ENCODE peak calls at places on chromosomes 6 and 20, in six cellular contexts. G is heart right ventricle, V is sciatic nerve, J is HCT116, Q is omental fat pad, O is NCI-H1105. N is an unnamed sample.

GRCh38 chr6:15588966-15589634 is 73.7 kb downstream of the DTNBP1 start:
- DNase-seq in G (no peak), V (no peak), J (no peak), Q (no peak), O (no peak), N (no peak)

GRCh38 chr6:101417899-101418298 is 24.4 kb downstream of the GRIK2 start:
- DNase-seq in G (no peak), V (no peak), J (no peak), Q (no peak), O (no peak), N (no peak)

GRCh38 chr6:168410035-168410434 is 30.9 kb upstream of the SMOC2 start:
- DNase-seq in G (no peak), V (no peak), J (no peak), Q (no peak), O (no peak), N (no peak)

GRCh38 chr20:52494244-52494643 is 302.7 kb upstream of the ZFP64 start:
- DNase-seq in G (no peak), V (no peak), J (no peak), Q (no peak), O (no peak), N (no peak)

GRCh38 chr20:36824142-36824940 is 50.8 kb upstream of the DSN1 start:
- DNase-seq in G (no peak), V (no peak), J (no peak), Q (no peak), O (no peak), N (no peak)

GRCh38 chr20:64005394-64005793 is 24.5 kb downstream of the PRPF6 start:
- DNase-seq in G (no peak), V (no peak), J (no peak), Q (no peak), O (no peak), N (no peak)

GRCh38 chr6:111602481-111603404 is 2.9 kb downstream of the TRAF3IP2 start:
- DNase-seq in G (peak), V (no peak), J (no peak), Q (no peak), O (no peak), N (no peak)

GRCh38 chr20:60749804-60750602 is 502.1 kb upstream of the CDH4 start:
- DNase-seq in G (no peak), V (no peak), J (no peak), Q (no peak), O (no peak), N (no peak)

GRCh38 chr6:170295519-170296422 is 4.9 kb upstream of the DLL1 start:
- DNase-seq in G (peak), V (no peak), J (no peak), Q (no peak), O (peak), N (no peak)

GRCh38 chr20:63178889-63179751 is 36.8 kb downstream of the YTHDF1 start:
- DNase-seq in G (peak), V (no peak), J (peak), Q (no peak), O (peak), N (no peak)

GRCh38 chr6:117674991-117675657 is at the start of gene NUS1:
- DNase-seq in G (peak), V (peak), J (peak), Q (peak), O (peak), N (peak)

GRCh38 chr20:20037960-20038359 is 14.3 kb downstream of the CRNKL1 start:
- DNase-seq in G (no peak), V (no peak), J (no peak), Q (no peak), O (no peak), N (no peak)

GRCh38 chr20:8152183-8152582 is 20.1 kb downstream of the PLCB1 start:
- DNase-seq in G (no peak), V (no peak), J (no peak), Q (no peak), O (no peak), N (no peak)

GRCh38 chr6:14543971-14544620 is 426.5 kb downstream of the CD83 start:
- DNase-seq in G (no peak), V (no peak), J (no peak), Q (no peak), O (no peak), N (no peak)

GRCh38 chr6:54085526-54085925 is 25.7 kb upstream of the MLIP start:
- DNase-seq in G (no peak), V (no peak), J (no peak), Q (no peak), O (no peak), N (no peak)

GRCh38 chr6:39892490-39893129 is 41.7 kb downstream of the MOCS1 start:
- DNase-seq in G (peak), V (peak), J (peak), Q (no peak), O (no peak), N (no peak)

GRCh38 chr6:160347259-160348208 is 644 bp upstream of the SLC22A3 start:
- DNase-seq in G (no peak), V (no peak), J (no peak), Q (no peak), O (no peak), N (no peak)

GRCh38 chr6:62285612-62286469 is at the start of gene KHDRBS2:
- DNase-seq in G (peak), V (peak), J (no peak), Q (peak), O (peak), N (peak)

N was measured in suprapubic skin.